ENCODE peak calls at places on chromosomes 16 and 17, in eight cellular contexts. One of them, this sample, is unnamed.

GRCh38 chr16:75272097-75272548 is 20.7 kb upstream of the BCAR1 start:
- DNase-seq in adrenal gland: no peak
- DNase-seq in mucosa of descending colon: no peak
- DNase-seq in IMR-90: no peak
- DNase-seq in heart right ventricle: no peak
- DNase-seq in HFF-Myc: no peak
- DNase-seq in nephron progenitor cell: peak; percentile 42
- DNase-seq in dorsolateral prefrontal cortex: no peak
- DNase-seq in this sample: no peak

GRCh38 chr16:62077998-62078397 is 41.8 kb upstream of the CDH8 start:
- DNase-seq in IMR-90: no peak
- DNase-seq in heart right ventricle: no peak
- DNase-seq in nephron progenitor cell: peak; percentile 40
- DNase-seq in mucosa of descending colon: no peak
- DNase-seq in adrenal gland: no peak
- DNase-seq in HFF-Myc: no peak
- DNase-seq in dorsolateral prefrontal cortex: no peak
- DNase-seq in this sample: no peak

GRCh38 chr16:47732122-47732805 is 271.1 kb downstream of the PHKB start:
- DNase-seq in dorsolateral prefrontal cortex: no peak
- DNase-seq in adrenal gland: no peak
- DNase-seq in IMR-90: peak; percentile 98
- DNase-seq in nephron progenitor cell: no peak
- DNase-seq in HFF-Myc: no peak
- DNase-seq in mucosa of descending colon: no peak
- DNase-seq in heart right ventricle: no peak
- DNase-seq in this sample: no peak

GRCh38 chr17:75814900-75815373 is 29.3 kb downstream of the UNC13D start:
- DNase-seq in HFF-Myc: peak; percentile 24
- DNase-seq in adrenal gland: peak; percentile 87
- DNase-seq in mucosa of descending colon: peak; percentile 45
- DNase-seq in IMR-90: peak; percentile 79
- DNase-seq in nephron progenitor cell: no peak
- DNase-seq in heart right ventricle: no peak
- DNase-seq in dorsolateral prefrontal cortex: no peak
- DNase-seq in this sample: no peak

GRCh38 chr16:28554634-28555423 is 1.1 kb downstream of the SGF29 start:
- DNase-seq in dorsolateral prefrontal cortex: no peak
- DNase-seq in nephron progenitor cell: no peak
- DNase-seq in mucosa of descending colon: no peak
- DNase-seq in IMR-90: no peak
- DNase-seq in heart right ventricle: no peak
- DNase-seq in adrenal gland: no peak
- DNase-seq in HFF-Myc: no peak
- DNase-seq in this sample: no peak

GRCh38 chr17:34756670-34757021 is 177.3 kb downstream of the TMEM132E start:
- DNase-seq in adrenal gland: peak; percentile 92
- DNase-seq in HFF-Myc: no peak
- DNase-seq in mucosa of descending colon: no peak
- DNase-seq in heart right ventricle: no peak
- DNase-seq in nephron progenitor cell: peak; percentile 74
- DNase-seq in dorsolateral prefrontal cortex: no peak
- DNase-seq in IMR-90: no peak
- DNase-seq in this sample: no peak

GRCh38 chr17:16934133-16934795 is 37.7 kb downstream of the TNFRSF13B start:
- DNase-seq in dorsolateral prefrontal cortex: no peak
- DNase-seq in heart right ventricle: no peak
- DNase-seq in HFF-Myc: no peak
- DNase-seq in IMR-90: no peak
- DNase-seq in mucosa of descending colon: no peak
- DNase-seq in adrenal gland: no peak
- DNase-seq in nephron progenitor cell: no peak
- DNase-seq in this sample: no peak

GRCh38 chr17:82029391-82029790 is 2.1 kb upstream of the RAC3 start:
- DNase-seq in IMR-90: no peak
- DNase-seq in adrenal gland: no peak
- DNase-seq in heart right ventricle: peak; percentile 68
- DNase-seq in mucosa of descending colon: no peak
- DNase-seq in nephron progenitor cell: no peak
- DNase-seq in HFF-Myc: no peak
- DNase-seq in dorsolateral prefrontal cortex: no peak
- DNase-seq in this sample: no peak

GRCh38 chr17:44757045-44757917 is 1.5 kb upstream of the ADAM11 start:
- DNase-seq in nephron progenitor cell: no peak
- DNase-seq in heart right ventricle: peak; percentile 40
- DNase-seq in IMR-90: no peak
- DNase-seq in HFF-Myc: no peak
- DNase-seq in adrenal gland: no peak
- DNase-seq in dorsolateral prefrontal cortex: no peak
- DNase-seq in mucosa of descending colon: no peak
- DNase-seq in this sample: no peak

GRCh38 chr16:78060295-78060694 is 37.9 kb downstream of the CLEC3A start:
- DNase-seq in adrenal gland: no peak
- DNase-seq in mucosa of descending colon: no peak
- DNase-seq in IMR-90: no peak
- DNase-seq in dorsolateral prefrontal cortex: no peak
- DNase-seq in heart right ventricle: no peak
- DNase-seq in HFF-Myc: no peak
- DNase-seq in nephron progenitor cell: no peak
- DNase-seq in this sample: no peak
- TF ChIP-seq CTCF in adrenal gland: no peak
- TF ChIP-seq CTCF in mucosa of descending colon: no peak
- TF ChIP-seq CTCF in IMR-90: no peak
- TF ChIP-seq CTCF in dorsolateral prefrontal cortex: no peak
- TF ChIP-seq CTCF in heart right ventricle: no peak
- TF ChIP-seq CTCF in HFF-Myc: no peak
- TF ChIP-seq CTCF in nephron progenitor cell: no peak
- TF ChIP-seq CTCF in this sample: no peak

GRCh38 chr17:10033982-10034381 is 128.9 kb upstream of the RCVRN start:
- DNase-seq in heart right ventricle: no peak
- DNase-seq in mucosa of descending colon: no peak
- DNase-seq in nephron progenitor cell: no peak
- DNase-seq in dorsolateral prefrontal cortex: no peak
- DNase-seq in IMR-90: no peak
- DNase-seq in adrenal gland: peak; percentile 56
- DNase-seq in HFF-Myc: no peak
- DNase-seq in this sample: no peak
- TF ChIP-seq CTCF in heart right ventricle: no peak
- TF ChIP-seq CTCF in mucosa of descending colon: no peak
- TF ChIP-seq CTCF in nephron progenitor cell: no peak
- TF ChIP-seq CTCF in dorsolateral prefrontal cortex: no peak
- TF ChIP-seq CTCF in IMR-90: no peak
- TF ChIP-seq CTCF in adrenal gland: no peak
- TF ChIP-seq CTCF in HFF-Myc: no peak
- TF ChIP-seq CTCF in this sample: no peak

GRCh38 chr16:87562201-87562600 is 40.1 kb upstream of the JPH3 start:
- DNase-seq in dorsolateral prefrontal cortex: no peak
- DNase-seq in IMR-90: no peak
- DNase-seq in adrenal gland: no peak
- DNase-seq in nephron progenitor cell: no peak
- DNase-seq in heart right ventricle: no peak
- DNase-seq in mucosa of descending colon: no peak
- DNase-seq in HFF-Myc: no peak
- DNase-seq in this sample: no peak
- TF ChIP-seq CTCF in dorsolateral prefrontal cortex: no peak
- TF ChIP-seq CTCF in IMR-90: no peak
- TF ChIP-seq CTCF in adrenal gland: no peak
- TF ChIP-seq CTCF in nephron progenitor cell: no peak
- TF ChIP-seq CTCF in heart right ventricle: no peak
- TF ChIP-seq CTCF in mucosa of descending colon: no peak
- TF ChIP-seq CTCF in HFF-Myc: no peak
- TF ChIP-seq CTCF in this sample: no peak

GRCh38 chr17:63113167-63113566 is 147.1 kb downstream of the TANC2 start:
- DNase-seq in adrenal gland: no peak
- DNase-seq in dorsolateral prefrontal cortex: no peak
- DNase-seq in IMR-90: no peak
- DNase-seq in heart right ventricle: no peak
- DNase-seq in HFF-Myc: no peak
- DNase-seq in nephron progenitor cell: no peak
- DNase-seq in mucosa of descending colon: no peak
- DNase-seq in this sample: no peak
- TF ChIP-seq CTCF in adrenal gland: peak; percentile 29
- TF ChIP-seq CTCF in dorsolateral prefrontal cortex: peak; percentile 62
- TF ChIP-seq CTCF in IMR-90: peak; percentile 17
- TF ChIP-seq CTCF in heart right ventricle: peak; percentile 37
- TF ChIP-seq CTCF in HFF-Myc: peak; percentile 21
- TF ChIP-seq CTCF in nephron progenitor cell: no peak
- TF ChIP-seq CTCF in mucosa of descending colon: no peak
- TF ChIP-seq CTCF in this sample: no peak

DNA sequence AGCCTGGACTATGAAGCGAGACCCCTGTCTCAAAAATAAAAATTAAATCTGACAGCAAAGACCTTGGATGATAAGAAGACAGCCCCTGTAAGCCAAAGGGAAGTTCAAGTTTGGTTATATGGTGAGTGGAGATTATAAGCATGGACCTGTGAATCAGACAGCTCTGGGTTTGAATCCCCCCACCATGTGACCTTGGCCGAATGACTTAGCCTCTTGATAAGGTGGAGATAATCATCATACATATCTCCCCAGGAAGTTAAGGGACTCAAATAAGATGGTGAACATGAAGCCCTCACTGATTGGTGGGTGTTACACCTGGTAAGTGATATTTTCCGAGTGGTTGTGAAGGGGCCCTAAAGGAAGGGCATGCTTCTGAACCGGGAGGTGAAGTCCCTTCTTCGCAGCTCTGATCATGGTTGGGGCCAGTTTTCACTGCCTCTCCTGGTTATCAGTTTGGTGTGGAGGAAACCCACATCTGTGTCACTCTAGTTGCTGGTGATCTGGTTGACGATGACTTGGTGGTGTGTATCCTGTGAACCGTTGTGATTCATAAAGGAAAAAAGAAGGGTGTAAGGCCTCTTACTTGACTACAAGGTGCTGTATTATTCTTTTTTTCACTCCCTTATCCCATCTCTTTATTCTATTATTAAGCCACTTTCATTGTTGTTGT is 61.7 kb upstream of the CLEC18A start:
- DNase-seq in adrenal gland: no peak
- DNase-seq in HFF-Myc: no peak
- DNase-seq in mucosa of descending colon: no peak
- DNase-seq in nephron progenitor cell: no peak
- DNase-seq in heart right ventricle: no peak
- DNase-seq in IMR-90: no peak
- DNase-seq in dorsolateral prefrontal cortex: no peak
- DNase-seq in this sample: no peak
- TF ChIP-seq CTCF in adrenal gland: no peak
- TF ChIP-seq CTCF in HFF-Myc: no peak
- TF ChIP-seq CTCF in mucosa of descending colon: no peak
- TF ChIP-seq CTCF in nephron progenitor cell: no peak
- TF ChIP-seq CTCF in heart right ventricle: no peak
- TF ChIP-seq CTCF in IMR-90: no peak
- TF ChIP-seq CTCF in dorsolateral prefrontal cortex: no peak
- TF ChIP-seq CTCF in this sample: no peak

DNA sequence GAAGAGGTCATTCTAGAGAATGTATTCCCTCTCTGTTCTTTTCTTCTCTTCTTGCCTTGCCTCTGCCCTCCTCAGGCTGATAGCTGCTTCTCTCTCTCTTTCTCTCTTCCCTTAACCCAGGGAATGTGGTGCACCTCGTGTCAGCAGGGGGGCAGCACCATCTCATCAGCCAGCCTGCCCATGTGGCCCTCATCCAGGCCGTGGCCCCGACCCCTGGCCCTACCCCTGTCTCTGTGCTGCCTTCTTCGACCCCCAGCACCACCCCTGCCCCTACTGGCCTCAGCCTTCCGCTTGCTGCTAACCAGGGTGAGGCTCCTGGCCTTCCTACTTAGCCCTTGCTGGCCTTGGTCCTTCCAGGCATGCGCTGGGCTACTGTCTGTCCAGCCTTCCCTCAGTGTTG is 23.5 kb downstream of the SRCAP start:
- DNase-seq in IMR-90: no peak
- DNase-seq in mucosa of descending colon: no peak
- DNase-seq in adrenal gland: no peak
- DNase-seq in heart right ventricle: no peak
- DNase-seq in HFF-Myc: no peak
- DNase-seq in dorsolateral prefrontal cortex: no peak
- DNase-seq in nephron progenitor cell: no peak
- DNase-seq in this sample: no peak
- TF ChIP-seq CTCF in IMR-90: no peak
- TF ChIP-seq CTCF in mucosa of descending colon: no peak
- TF ChIP-seq CTCF in adrenal gland: no peak
- TF ChIP-seq CTCF in heart right ventricle: peak; percentile 25
- TF ChIP-seq CTCF in HFF-Myc: no peak
- TF ChIP-seq CTCF in dorsolateral prefrontal cortex: no peak
- TF ChIP-seq CTCF in nephron progenitor cell: no peak
- TF ChIP-seq CTCF in this sample: no peak

This sample was measured in mesothelial cell of epicardium.